ENCODE peak calls at places on chromosomes 4 and X, in five cellular contexts. G is heart left ventricle, H is spleen, T is endothelial cell of umbilical vein, R is Peyer's patch. P is an unnamed sample.

GRCh38 chr4:154120690-154121089 is 331.8 kb upstream of the SFRP2 start:
- DNase-seq in G (no peak), T (no peak), R (no peak), H (no peak), P (no peak)

GRCh38 chr4:141210168-141210567 is 10.5 kb upstream of the ZNF330 start:
- DNase-seq in T (no peak), H (no peak), R (no peak), G (no peak), P (peak; percentile 52)

GRCh38 chr4:85825937-85826678 is 351.2 kb downstream of the ARHGAP24 start:
- DNase-seq in G (peak; percentile 40), H (no peak), T (peak; percentile 66), R (no peak), P (peak; percentile 90)

GRCh38 chr4:55435136-55435535 is 39.4 kb downstream of the TMEM165 start:
- DNase-seq in G (no peak), T (peak; percentile 69), R (no peak), H (no peak), P (no peak)

GRCh38 chr4:157997296-157997695 is 175.5 kb downstream of the GASK1B start:
- DNase-seq in G (no peak), H (no peak), R (no peak), T (no peak), P (no peak)

GRCh38 chr4:72312032-72312650 is 256.9 kb downstream of the ADAMTS3 start:
- DNase-seq in H (no peak), R (no peak), T (peak; percentile 77), G (peak; percentile 69), P (peak; percentile 84)

GRCh38 chrX:133265331-133265730 is 47.2 kb upstream of the TFDP3 start:
- DNase-seq in H (no peak), R (no peak), T (no peak), G (no peak), P (peak; percentile 69)

GRCh38 chrX:10496345-10496965 is 123.9 kb downstream of the MID1 start:
- DNase-seq in H (no peak), G (peak; percentile 38), R (no peak), T (peak; percentile 91), P (no peak)

GRCh38 chr4:105613326-105613725 is 60.9 kb downstream of the ARHGEF38 start:
- DNase-seq in T (no peak), G (no peak), R (no peak), H (no peak), P (no peak)

GRCh38 chr4:34158883-34159282 is 2085.4 kb downstream of the ARAP2 start:
- DNase-seq in H (no peak), T (no peak), R (no peak), G (no peak), P (no peak)

GRCh38 chr4:7699040-7699439 is 240.6 kb downstream of the AFAP1 start:
- DNase-seq in H (no peak), G (peak; percentile 45), R (no peak), T (no peak), P (peak; percentile 6)

GRCh38 chrX:108270280-108270679 is 167.9 kb downstream of the COL4A6 start:
- DNase-seq in H (no peak), T (no peak), G (no peak), R (no peak), P (no peak)

GRCh38 chr4:119795986-119796578 is 167.5 kb upstream of the PDE5A start:
- DNase-seq in T (no peak), H (no peak), G (no peak), R (no peak), P (no peak)

GRCh38 chr4:5724377-5724776 is 13.4 kb downstream of the EVC start:
- DNase-seq in H (no peak), G (no peak), R (no peak), T (no peak), P (no peak)

GRCh38 chr4:69894221-69894620 is 34.3 kb upstream of the SULT1E1 start:
- DNase-seq in G (no peak), T (no peak), H (no peak), R (no peak), P (no peak)

GRCh38 chrX:143664302-143664701 is 28.4 kb upstream of the SLITRK4 start:
- DNase-seq in R (no peak), H (no peak), G (no peak), T (no peak), P (no peak)

GRCh38 chr4:35963383-35963782 is 280.9 kb downstream of the ARAP2 start:
- DNase-seq in T (no peak), R (no peak), H (no peak), G (no peak), P (no peak)

GRCh38 chr4:127965803-127966175 is 583 bp downstream of the ABHD18 start:
- DNase-seq in H (peak; percentile 93), T (no peak), G (peak; percentile 58), R (peak; percentile 63), P (peak; percentile 78)

GRCh38 chr4:87651941-87652340 is 1.9 kb downstream of the DMP1 start:
- DNase-seq in R (no peak), T (no peak), G (no peak), H (no peak), P (no peak)

GRCh38 chr4:126850286-126850685 is 782.5 kb upstream of the INTU start:
- DNase-seq in H (no peak), R (no peak), T (peak; percentile 71), G (no peak), P (no peak)

GRCh38 chrX:96435636-96436035 is 249.0 kb upstream of the DIAPH2 start:
- DNase-seq in G (no peak), T (peak; percentile 68), R (no peak), H (no peak), P (no peak)

GRCh38 chr4:11543710-11544109 is 115.0 kb upstream of the HS3ST1 start:
- DNase-seq in G (no peak), H (no peak), R (no peak), T (peak; percentile 95), P (no peak)

GRCh38 chr4:55681430-55681829 is 45.3 kb upstream of the NMU start:
- DNase-seq in T (no peak), H (no peak), G (no peak), R (no peak), P (no peak)

GRCh38 chr4:60216752-60217151 is 983.4 kb upstream of the ADGRL3 start:
- DNase-seq in T (no peak), G (no peak), H (no peak), R (no peak), P (no peak)

GRCh38 chrX:147570483-147570882 is 341.2 kb upstream of the FMR1 start:
- DNase-seq in G (no peak), H (no peak), T (no peak), R (no peak), P (no peak)

GRCh38 chrX:110442631-110443030 is 84.0 kb downstream of the RTL9 start:
- DNase-seq in T (peak; percentile 1), R (no peak), G (no peak), H (no peak), P (peak; percentile 29)

GRCh38 chrX:119604778-119605177 is 1.4 kb downstream of the NKRF start:
- DNase-seq in H (no peak), T (peak; percentile 2), R (no peak), G (no peak), P (no peak)

GRCh38 chr4:107449611-107450369 is 270.2 kb downstream of the PAPSS1 start:
- DNase-seq in R (no peak), H (no peak), G (no peak), T (peak; percentile 41), P (no peak)

GRCh38 chr4:65670331-65671031 is at the start of gene EPHA5:
- DNase-seq in T (peak; percentile 83), G (peak; percentile 43), R (no peak), H (peak; percentile 72), P (peak; percentile 84)

GRCh38 chrX:28349888-28350287 is 237.4 kb upstream of the IL1RAPL1 start:
- DNase-seq in G (no peak), R (no peak), H (no peak), T (no peak), P (no peak)

GRCh38 chrX:97968376-97969104 is 1084.8 kb downstream of the RPA4 start:
- DNase-seq in T (no peak), G (no peak), H (no peak), R (no peak), P (no peak)

GRCh38 chrX:155997436-155997835 is at the start of gene IL9R:
- DNase-seq in H (no peak), T (no peak), R (no peak), G (no peak), P (no peak)
- TF ChIP-seq POLR2A in H (no peak), T (no peak), R (no peak), G (no peak), P (no peak)

DNA sequence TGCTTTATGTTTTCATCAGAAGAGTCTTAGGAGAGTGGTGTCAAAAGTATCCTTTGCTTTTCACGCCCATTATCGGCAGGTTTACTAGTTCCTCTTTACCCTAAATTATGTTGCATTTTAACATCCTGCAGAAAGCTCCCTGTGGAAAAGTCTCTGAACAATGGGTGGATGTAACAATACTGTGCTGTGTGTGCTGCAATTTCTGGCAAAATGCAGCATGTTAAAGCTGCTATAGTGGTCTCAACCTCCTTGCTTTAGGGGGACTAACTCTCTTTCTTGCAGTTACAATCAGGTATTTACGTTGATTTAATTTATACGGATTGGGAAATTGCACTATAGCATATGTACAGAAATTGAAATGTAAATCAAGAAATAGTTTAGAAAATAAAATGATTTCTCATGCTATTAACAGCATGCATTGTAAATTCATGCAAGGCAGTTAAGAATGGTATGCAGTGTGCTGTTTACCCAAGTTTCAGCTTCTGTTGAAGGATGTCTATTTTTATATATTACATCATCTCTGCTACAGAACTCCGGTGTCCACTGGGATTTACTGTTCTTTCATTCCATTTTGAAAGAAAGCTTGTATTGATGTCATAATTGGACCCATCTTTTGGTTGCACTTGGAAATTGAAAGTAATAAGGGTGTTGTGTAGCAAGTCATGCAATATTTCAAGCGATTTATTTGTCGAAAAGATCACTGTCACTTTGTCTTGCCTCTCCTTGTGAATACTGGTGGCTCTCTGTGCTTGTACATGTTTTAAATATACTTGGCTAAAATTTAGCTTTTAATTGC is 145.7 kb downstream of the RAPGEF2 start:
- DNase-seq in G (peak; percentile 23), R (no peak), T (peak; percentile 53), H (no peak), P (no peak)
- H3K4me3 ChIP-seq in G (no peak overlapping the region), R (no peak overlapping the region), T (no peak overlapping the region), H (no peak overlapping the region), P (no peak overlapping the region)

GRCh38 chr4:94171616-94172015 is 36.0 kb upstream of the SMARCAD1 start:
- DNase-seq in T (no peak), H (no peak), G (no peak), R (no peak), P (no peak)
- H3K27ac ChIP-seq in T (no peak overlapping the region), H (no peak overlapping the region), G (no peak overlapping the region), R (no peak overlapping the region), P (no peak overlapping the region)

GRCh38 chrX:1659664-1660461 is 45.0 kb downstream of the ASMT start:
- DNase-seq in T (no peak), H (peak; percentile 81), G (no peak), R (no peak), P (no peak)

GRCh38 chrX:1661048-1661921 is 46.4 kb downstream of the ASMT start:
- DNase-seq in T (no peak), H (peak; percentile 94), R (peak; percentile 81), G (peak; percentile 17), P (peak; percentile 15)

GRCh38 chrX:1658083-1658463 is 43.2 kb downstream of the ASMT start:
- DNase-seq in G (no peak), T (no peak), R (no peak), H (peak; percentile 58), P (no peak)

GRCh38 chrX:1656379-1656778 is 41.5 kb downstream of the ASMT start:
- DNase-seq in T (no peak), G (no peak), H (no peak), R (no peak), P (no peak)

GRCh38 chrX:1657367-1658082 is 42.7 kb downstream of the ASMT start:
- DNase-seq in R (peak; percentile 61), H (peak; percentile 86), T (peak; percentile 77), G (peak; percentile 13), P (no peak)
- TF ChIP-seq POLR2A in R (no peak), H (no peak), T (peak; percentile 45), G (no peak), P (no peak)